ENCODE peak calls at places on chromosomes 16 and 17, in eight cellular contexts. One of them, this sample, is unnamed.

GRCh38 chr17:72416054-72416691 is 295.4 kb downstream of the SOX9 start:
- DNase-seq in body of pancreas: no peak
- DNase-seq in transverse colon: no peak
- DNase-seq in K562: no peak
- DNase-seq in GM12891: no peak
- DNase-seq in IMR-90: no peak
- DNase-seq in uterus: no peak
- DNase-seq in lower leg skin: no peak
- DNase-seq in this sample: no peak

GRCh38 chr16:64948056-64948455 is 173.8 kb downstream of the CDH11 start:
- DNase-seq in IMR-90: no peak
- DNase-seq in GM12891: no peak
- DNase-seq in body of pancreas: no peak
- DNase-seq in K562: no peak
- DNase-seq in lower leg skin: no peak
- DNase-seq in uterus: no peak
- DNase-seq in transverse colon: no peak
- DNase-seq in this sample: no peak

GRCh38 chr17:17837380-17837821 is 615 bp upstream of the SREBF1 start:
- DNase-seq in IMR-90: peak
- DNase-seq in body of pancreas: no peak
- DNase-seq in GM12891: no peak
- DNase-seq in transverse colon: no peak
- DNase-seq in K562: no peak
- DNase-seq in lower leg skin: no peak
- DNase-seq in uterus: peak
- DNase-seq in this sample: no peak

GRCh38 chr16:31183432-31184428 is 3.8 kb downstream of the FUS start:
- DNase-seq in IMR-90: no peak
- DNase-seq in body of pancreas: no peak
- DNase-seq in uterus: no peak
- DNase-seq in K562: no peak
- DNase-seq in GM12891: no peak
- DNase-seq in transverse colon: no peak
- DNase-seq in lower leg skin: no peak
- DNase-seq in this sample: no peak

GRCh38 chr17:61495161-61495857 is 43.1 kb downstream of the TBX4 start:
- DNase-seq in GM12891: no peak
- DNase-seq in uterus: no peak
- DNase-seq in lower leg skin: no peak
- DNase-seq in IMR-90: peak
- DNase-seq in transverse colon: no peak
- DNase-seq in body of pancreas: no peak
- DNase-seq in K562: no peak
- DNase-seq in this sample: peak

GRCh38 chr17:82053130-82053529 is 1.4 kb downstream of the GPS1 start:
- DNase-seq in GM12891: no peak
- DNase-seq in body of pancreas: no peak
- DNase-seq in K562: no peak
- DNase-seq in IMR-90: no peak
- DNase-seq in transverse colon: no peak
- DNase-seq in uterus: no peak
- DNase-seq in lower leg skin: no peak
- DNase-seq in this sample: no peak

GRCh38 chr17:2174471-2175293 is 119.8 kb downstream of the HIC1 start:
- DNase-seq in uterus: peak
- DNase-seq in transverse colon: peak
- DNase-seq in GM12891: no peak
- DNase-seq in lower leg skin: no peak
- DNase-seq in body of pancreas: peak
- DNase-seq in IMR-90: peak
- DNase-seq in K562: no peak
- DNase-seq in this sample: no peak

GRCh38 chr17:41657936-41658335 is 30.7 kb upstream of the EIF1 start:
- DNase-seq in uterus: no peak
- DNase-seq in body of pancreas: no peak
- DNase-seq in IMR-90: no peak
- DNase-seq in lower leg skin: no peak
- DNase-seq in transverse colon: no peak
- DNase-seq in K562: no peak
- DNase-seq in GM12891: no peak
- DNase-seq in this sample: no peak

GRCh38 chr16:82135844-82136243 is 34.2 kb downstream of the MPHOSPH6 start:
- DNase-seq in transverse colon: no peak
- DNase-seq in uterus: no peak
- DNase-seq in lower leg skin: no peak
- DNase-seq in GM12891: no peak
- DNase-seq in K562: no peak
- DNase-seq in IMR-90: no peak
- DNase-seq in body of pancreas: no peak
- DNase-seq in this sample: no peak

GRCh38 chr17:72901098-72901497 is 191.4 kb downstream of the SLC39A11 start:
- DNase-seq in transverse colon: no peak
- DNase-seq in uterus: no peak
- DNase-seq in body of pancreas: no peak
- DNase-seq in GM12891: no peak
- DNase-seq in IMR-90: no peak
- DNase-seq in K562: no peak
- DNase-seq in lower leg skin: no peak
- DNase-seq in this sample: no peak

GRCh38 chr17:75128694-75129505 is 2.6 kb downstream of the NT5C start:
- DNase-seq in uterus: no peak
- DNase-seq in transverse colon: no peak
- DNase-seq in K562: no peak
- DNase-seq in body of pancreas: no peak
- DNase-seq in IMR-90: no peak
- DNase-seq in lower leg skin: no peak
- DNase-seq in GM12891: no peak
- DNase-seq in this sample: no peak

GRCh38 chr16:56013962-56014552 is 138.9 kb upstream of the CES5A start:
- DNase-seq in lower leg skin: no peak
- DNase-seq in body of pancreas: peak
- DNase-seq in GM12891: no peak
- DNase-seq in transverse colon: peak
- DNase-seq in uterus: no peak
- DNase-seq in IMR-90: peak
- DNase-seq in K562: peak
- DNase-seq in this sample: peak

GRCh38 chr16:73171380-73171779 is 123.5 kb upstream of the ZFHX3 start:
- DNase-seq in K562: no peak
- DNase-seq in body of pancreas: no peak
- DNase-seq in uterus: no peak
- DNase-seq in GM12891: no peak
- DNase-seq in transverse colon: peak
- DNase-seq in lower leg skin: no peak
- DNase-seq in IMR-90: no peak
- DNase-seq in this sample: no peak

GRCh38 chr17:78717431-78717980 is 64.6 kb downstream of the CYTH1 start:
- DNase-seq in uterus: peak
- DNase-seq in lower leg skin: no peak
- DNase-seq in body of pancreas: peak
- DNase-seq in K562: no peak
- DNase-seq in transverse colon: peak
- DNase-seq in IMR-90: peak
- DNase-seq in GM12891: no peak
- DNase-seq in this sample: no peak

GRCh38 chr17:4409659-4410058 is 24.1 kb upstream of the SPNS3 start:
- DNase-seq in GM12891: no peak
- DNase-seq in K562: no peak
- DNase-seq in lower leg skin: no peak
- DNase-seq in uterus: no peak
- DNase-seq in transverse colon: no peak
- DNase-seq in body of pancreas: no peak
- DNase-seq in IMR-90: peak
- DNase-seq in this sample: no peak

GRCh38 chr16:24054649-24055560 is 201.2 kb upstream of the CACNG3 start:
- DNase-seq in GM12891: no peak
- DNase-seq in lower leg skin: no peak
- DNase-seq in body of pancreas: no peak
- DNase-seq in uterus: no peak
- DNase-seq in transverse colon: no peak
- DNase-seq in K562: no peak
- DNase-seq in IMR-90: no peak
- DNase-seq in this sample: no peak

GRCh38 chr17:47267354-47267828 is 13.8 kb downstream of the ITGB3 start:
- DNase-seq in transverse colon: no peak
- DNase-seq in body of pancreas: no peak
- DNase-seq in IMR-90: peak
- DNase-seq in K562: no peak
- DNase-seq in lower leg skin: no peak
- DNase-seq in GM12891: no peak
- DNase-seq in uterus: no peak
- DNase-seq in this sample: peak

GRCh38 chr17:7328009-7328408 is 1.1 kb downstream of the NEURL4 start:
- DNase-seq in K562: no peak
- DNase-seq in lower leg skin: no peak
- DNase-seq in IMR-90: no peak
- DNase-seq in GM12891: no peak
- DNase-seq in uterus: no peak
- DNase-seq in body of pancreas: no peak
- DNase-seq in transverse colon: no peak
- DNase-seq in this sample: no peak

GRCh38 chr17:7330099-7331015 is 1.2 kb upstream of the NEURL4 start:
- DNase-seq in K562: peak
- DNase-seq in body of pancreas: peak
- DNase-seq in uterus: peak
- DNase-seq in IMR-90: peak
- DNase-seq in GM12891: peak
- DNase-seq in transverse colon: peak
- DNase-seq in lower leg skin: peak
- DNase-seq in this sample: peak

GRCh38 chr17:7327501-7327900 is 1.6 kb downstream of the NEURL4 start:
- DNase-seq in GM12891: no peak
- DNase-seq in uterus: no peak
- DNase-seq in IMR-90: no peak
- DNase-seq in K562: no peak
- DNase-seq in lower leg skin: no peak
- DNase-seq in body of pancreas: no peak
- DNase-seq in transverse colon: no peak
- DNase-seq in this sample: no peak

GRCh38 chr17:7329360-7330098 is 394 bp upstream of the NEURL4 start:
- DNase-seq in body of pancreas: peak
- DNase-seq in IMR-90: peak
- DNase-seq in transverse colon: peak
- DNase-seq in lower leg skin: peak
- DNase-seq in K562: peak
- DNase-seq in GM12891: peak
- DNase-seq in uterus: peak
- DNase-seq in this sample: peak

GRCh38 chr17:7328840-7329359 is at the start of gene NEURL4:
- DNase-seq in GM12891: no peak
- DNase-seq in K562: no peak
- DNase-seq in body of pancreas: no peak
- DNase-seq in transverse colon: no peak
- DNase-seq in uterus: no peak
- DNase-seq in IMR-90: no peak
- DNase-seq in lower leg skin: no peak
- DNase-seq in this sample: no peak
- TF ChIP-seq POLR2A in GM12891: no peak
- TF ChIP-seq POLR2A in K562: no peak
- TF ChIP-seq POLR2A in body of pancreas: no peak
- TF ChIP-seq POLR2A in transverse colon: no peak
- TF ChIP-seq POLR2A in uterus: no peak
- TF ChIP-seq POLR2A in IMR-90: no peak
- TF ChIP-seq POLR2A in lower leg skin: no peak
- TF ChIP-seq POLR2A in this sample: peak

DNA sequence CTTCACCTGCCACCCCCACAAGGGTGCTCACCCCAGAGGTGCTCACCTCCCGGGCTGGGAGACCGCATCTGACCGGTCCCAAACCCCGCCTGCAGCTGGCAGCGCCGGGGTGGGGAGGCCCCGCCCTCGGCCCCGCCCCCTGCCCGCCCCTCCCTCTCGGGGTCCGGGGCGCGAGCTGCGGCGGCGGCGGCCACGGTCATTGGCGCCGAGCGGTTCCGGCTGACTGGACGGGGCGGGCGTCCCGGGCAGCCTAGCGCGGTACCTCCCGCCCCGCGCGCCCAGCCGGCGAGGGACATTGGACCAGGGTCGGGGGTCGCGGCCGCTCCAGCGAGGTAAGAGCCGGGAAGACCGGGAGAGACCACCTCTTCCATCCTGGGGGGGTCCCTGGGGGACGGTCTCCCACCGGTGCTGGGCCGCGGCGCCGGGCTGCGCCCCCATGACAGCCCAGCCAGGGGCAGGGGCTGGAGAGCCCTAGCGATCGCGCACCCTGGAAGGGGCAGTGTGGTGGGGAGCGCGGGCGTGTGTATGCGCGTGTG is at the start of gene CACNG5:
- DNase-seq in uterus: no peak
- DNase-seq in body of pancreas: no peak
- DNase-seq in lower leg skin: no peak
- DNase-seq in IMR-90: no peak
- DNase-seq in K562: peak
- DNase-seq in transverse colon: no peak
- DNase-seq in GM12891: no peak
- DNase-seq in this sample: no peak
- TF ChIP-seq POLR2A in uterus: no peak
- TF ChIP-seq POLR2A in body of pancreas: no peak
- TF ChIP-seq POLR2A in lower leg skin: no peak
- TF ChIP-seq POLR2A in IMR-90: no peak
- TF ChIP-seq POLR2A in K562: no peak
- TF ChIP-seq POLR2A in transverse colon: no peak
- TF ChIP-seq POLR2A in GM12891: no peak
- TF ChIP-seq POLR2A in this sample: no peak

GRCh38 chr16:3457434-3458252 is 14.2 kb downstream of the NAA60 start:
- DNase-seq in body of pancreas: peak
- DNase-seq in GM12891: peak
- DNase-seq in lower leg skin: peak
- DNase-seq in transverse colon: peak
- DNase-seq in uterus: peak
- DNase-seq in K562: peak
- DNase-seq in IMR-90: peak
- DNase-seq in this sample: peak
- TF ChIP-seq POLR2A in body of pancreas: peak
- TF ChIP-seq POLR2A in GM12891: peak
- TF ChIP-seq POLR2A in lower leg skin: peak
- TF ChIP-seq POLR2A in transverse colon: peak
- TF ChIP-seq POLR2A in uterus: peak
- TF ChIP-seq POLR2A in K562: peak
- TF ChIP-seq POLR2A in IMR-90: peak
- TF ChIP-seq POLR2A in this sample: peak

DNA sequence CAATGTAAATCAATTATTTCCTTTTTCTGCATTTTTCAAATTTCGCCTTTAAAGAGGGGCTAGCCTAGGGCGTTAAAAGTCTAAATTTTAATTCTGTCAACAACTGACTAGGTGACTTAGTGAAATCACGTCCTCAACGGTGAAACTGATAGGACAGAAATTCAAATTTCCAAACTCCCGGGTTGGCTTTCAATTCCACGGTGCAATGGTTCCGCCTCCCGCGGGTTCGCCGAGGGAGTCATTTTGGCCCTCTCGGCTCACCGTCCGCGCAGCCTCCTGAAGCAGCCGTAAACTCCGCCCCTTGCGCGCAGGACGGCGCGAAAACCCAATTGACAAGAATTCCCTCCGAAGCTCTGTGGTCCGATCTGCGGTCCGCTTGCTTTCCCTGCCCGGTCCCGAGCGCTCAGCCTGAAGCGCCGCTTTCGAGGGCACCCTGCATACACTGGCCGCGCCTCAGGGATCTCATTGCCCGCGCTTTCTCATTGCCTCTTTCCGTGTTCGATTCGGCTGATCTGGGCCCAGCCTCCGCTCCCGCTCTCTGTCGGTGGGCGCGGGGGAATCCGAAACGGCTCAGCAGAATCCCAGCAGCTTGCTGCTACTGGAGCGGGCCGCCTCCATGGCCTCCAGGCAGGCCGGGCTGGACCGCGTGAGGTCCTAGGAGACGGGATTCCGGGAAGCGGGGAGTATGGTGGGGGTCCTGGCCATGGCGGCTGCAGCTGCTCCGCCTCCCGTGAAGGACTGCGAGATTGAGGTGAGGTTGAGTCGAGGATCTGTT is at the start of gene ATAD5:
- DNase-seq in transverse colon: peak
- DNase-seq in lower leg skin: peak
- DNase-seq in IMR-90: peak
- DNase-seq in body of pancreas: peak
- DNase-seq in GM12891: peak
- DNase-seq in K562: peak
- DNase-seq in uterus: peak
- DNase-seq in this sample: peak
- TF ChIP-seq POLR2A in transverse colon: no peak
- TF ChIP-seq POLR2A in lower leg skin: no peak
- TF ChIP-seq POLR2A in IMR-90: no peak
- TF ChIP-seq POLR2A in body of pancreas: no peak
- TF ChIP-seq POLR2A in GM12891: peak
- TF ChIP-seq POLR2A in K562: peak
- TF ChIP-seq POLR2A in uterus: no peak
- TF ChIP-seq POLR2A in this sample: peak

This sample was measured in H54.